ENCODE peak calls at places on chromosomes 11 and 22, in four cellular contexts. H is HepG2, L is H1, M is GM12878. G is an unnamed sample. For H3K27me3, the result is how much of the 10 kb centered on the place peaks cover.

GRCh38 chr22:40051322-40051721 is 56.6 kb downstream of the FAM83F start:
- DNase-seq in H (no peak), L (no peak), M (no peak), G (no peak)

GRCh38 chr11:3217751-3218482 is 696 bp downstream of the MRGPRG start:
- DNase-seq in H (no peak), L (peak), M (no peak), G (no peak)

GRCh38 chr11:66842501-66842895 is 743 bp upstream of the RCE1 start:
- DNase-seq in H (no peak), L (no peak), M (no peak), G (no peak)

GRCh38 chr11:64810271-64810890 is at the start of gene MEN1:
- DNase-seq in H (peak), L (peak), M (peak), G (peak)

GRCh38 chr11:59040607-59041006 is 45.5 kb upstream of the GLYATL1B start:
- DNase-seq in H (no peak), L (no peak), M (no peak), G (no peak)

GRCh38 chr11:22193348-22194051 is 615 bp downstream of the ANO5 start:
- DNase-seq in H (no peak), L (peak), M (no peak), G (peak)

GRCh38 chr11:72821920-72822799 is 7.9 kb downstream of the ATG16L2 start:
- DNase-seq in H (peak), L (peak), M (peak), G (peak)

GRCh38 chr11:112366012-112366411 is 105.4 kb upstream of the PLET1 start:
- DNase-seq in H (no peak), L (no peak), M (no peak), G (no peak)

GRCh38 chr22:29877620-29878019 is 5.4 kb upstream of the MTMR3 start:
- DNase-seq in H (no peak), L (peak), M (no peak), G (no peak)

GRCh38 chr11:84501750-84502149 is 1125.4 kb downstream of the DLG2 start:
- DNase-seq in H (no peak), L (no peak), M (no peak), G (no peak)

GRCh38 chr11:118263694-118264567 is at the start of gene MPZL2:
- DNase-seq in H (peak), L (peak), M (no peak), G (no peak)

GRCh38 chr11:69121621-69122336 is 34.0 kb upstream of the SMIM38 start:
- DNase-seq in H (no peak), L (no peak), M (no peak), G (no peak)

GRCh38 chr11:69119170-69119569 is 36.6 kb upstream of the SMIM38 start:
- DNase-seq in H (no peak), L (no peak), M (no peak), G (no peak)

GRCh38 chr11:69121021-69121420 is 34.7 kb upstream of the SMIM38 start:
- DNase-seq in H (no peak), L (no peak), M (no peak), G (no peak)

GRCh38 chr11:69122337-69122641 is 33.4 kb upstream of the SMIM38 start:
- DNase-seq in H (no peak), L (no peak), M (no peak), G (no peak)

GRCh38 chr11:69120096-69120875 is 35.4 kb upstream of the SMIM38 start:
- DNase-seq in H (no peak), L (no peak), M (no peak), G (no peak)
- TF ChIP-seq SUZ12 in H (no peak), L (no peak), M (no peak), G (no peak)

DNA sequence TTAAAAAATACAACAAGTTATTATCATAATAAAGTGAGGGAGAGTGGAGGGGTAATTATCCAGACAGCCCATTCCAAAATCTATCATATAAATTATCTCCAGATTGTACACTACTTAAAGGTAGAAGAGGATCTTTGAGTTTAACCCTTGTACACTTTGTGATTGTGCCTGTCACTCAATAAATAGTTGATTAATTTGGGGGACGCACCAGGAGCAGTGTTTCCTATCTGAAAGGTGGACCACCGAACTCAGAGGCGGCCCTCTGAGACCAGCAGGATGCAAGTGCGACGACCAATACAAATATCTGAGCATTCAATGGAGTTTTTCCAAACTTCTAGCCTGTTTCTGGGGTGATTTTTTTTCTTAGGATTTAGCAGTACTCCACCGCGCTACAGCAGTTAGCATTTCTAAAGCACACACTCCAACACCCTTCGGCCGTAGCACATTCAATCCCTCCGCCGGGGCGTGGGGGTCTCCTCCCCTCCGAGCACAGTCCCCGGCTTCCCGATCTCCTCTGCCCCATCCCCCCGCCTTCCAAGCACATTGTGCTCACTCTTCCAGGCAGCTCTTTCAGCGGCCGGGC is 1.0 kb upstream of the CECR2 start:
- DNase-seq in H (no peak), L (no peak), M (no peak), G (no peak)
- H3K4me3 ChIP-seq in H (peak), L (peak), M (no peak), G (peak)

GRCh38 chr11:120147950-120148270 is 10.0 kb upstream of the TRIM29 start:
- DNase-seq in H (no peak), L (peak), M (no peak), G (no peak)
- H3K27me3 ChIP-seq in H (under half), L (under half), M (under half), G (under half)

GRCh38 chr11:46905806-46906205 is 12.5 kb downstream of the LRP4 start:
- DNase-seq in H (no peak), L (no peak), M (no peak), G (no peak)

GRCh38 chr11:46901156-46901555 is 17.2 kb downstream of the LRP4 start:
- DNase-seq in H (no peak), L (no peak), M (no peak), G (no peak)

GRCh38 chr11:46902694-46903093 is 15.7 kb downstream of the LRP4 start:
- DNase-seq in H (no peak), L (no peak), M (no peak), G (no peak)

GRCh38 chr11:46906596-46906995 is 11.8 kb downstream of the LRP4 start:
- DNase-seq in H (no peak), L (peak), M (no peak), G (peak)

DNA sequence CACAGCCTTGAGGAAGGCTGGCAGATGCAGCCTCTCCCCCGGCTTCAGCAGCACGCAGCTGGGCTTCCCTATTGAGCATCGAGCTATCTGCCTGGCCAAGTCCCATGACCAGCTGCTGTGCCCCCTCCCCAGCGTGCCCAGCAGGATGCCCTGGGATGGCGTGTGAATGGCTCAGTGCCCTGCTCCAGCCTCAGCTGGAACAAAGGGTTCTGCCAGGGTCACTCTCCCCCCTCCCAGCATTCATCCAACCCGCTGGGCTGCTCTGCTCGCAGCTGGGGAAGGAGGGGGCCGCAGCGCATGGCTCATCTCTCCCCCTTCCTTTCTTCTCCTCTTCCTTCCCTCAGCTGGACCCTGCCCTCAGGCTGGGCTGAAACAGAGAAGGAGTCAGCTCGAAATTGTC is 14.5 kb downstream of the LRP4 start:
- DNase-seq in H (no peak), L (no peak), M (no peak), G (no peak)
- TF ChIP-seq SUZ12 in H (no peak), L (no peak), M (no peak), G (no peak)

GRCh38 chr11:61533039-61533375 is 24.5 kb downstream of the LRRC10B start:
- DNase-seq in H (no peak), L (no peak), M (no peak), G (no peak)
- H3K4me3 ChIP-seq in H (no peak), L (no peak), M (no peak), G (no peak)

G was measured in NT2/D1.